ENCODE peak calls at places on chromosomes 3 and 15, in seven cellular contexts. I is stimulated activated CD8-positive, alpha-beta memory T cell treated with anti-CD3 and anti-CD28 coated beads, Interleukin-15, amount 100 ng/mL, for 48 hours; X is NCI-H774; J is iris pigment epithelial cell; R is cardiac fibroblast; N is activated CD4-positive, alpha-beta T cell treated with anti-CD3 and anti-CD28 coated beads, Interleukin-2, amount 50 U/mL, for 1 hour; P is lower lobe of right lung. A is an unnamed sample.

GRCh38 chr3:194276768-194277546 is 74.2 kb downstream of the CPN2 start:
- DNase-seq in N (no peak), I (no peak), X (no peak), P (peak), J (no peak), R (peak), A (no peak)

GRCh38 chr3:189841474-189842205 is 210.5 kb downstream of the TP63 start:
- DNase-seq in R (no peak), I (no peak), X (no peak), P (no peak), N (no peak), J (peak), A (no peak)

GRCh38 chr3:159253860-159254259 is 452.0 kb downstream of the MFSD1 start:
- DNase-seq in X (no peak), J (no peak), P (no peak), I (no peak), R (no peak), N (no peak), A (no peak)

GRCh38 chr3:130897316-130897715 is 3.4 kb downstream of the ATP2C1 start:
- DNase-seq in X (no peak), R (no peak), J (no peak), N (no peak), P (no peak), I (no peak), A (no peak)

GRCh38 chr3:144028798-144029411 is 57.3 kb downstream of the DIPK2A start:
- DNase-seq in P (no peak), N (no peak), R (no peak), X (no peak), J (no peak), I (no peak), A (no peak)

GRCh38 chr15:31435891-31436628 is 109.4 kb downstream of the KLF13 start:
- DNase-seq in P (no peak), I (peak), N (no peak), J (no peak), R (no peak), X (no peak), A (peak)

GRCh38 chr15:98484914-98485313 is 163.4 kb upstream of the IGF1R start:
- DNase-seq in R (no peak), J (no peak), P (no peak), X (no peak), N (no peak), I (no peak), A (no peak)

GRCh38 chr3:63611382-63611781 is 41.1 kb upstream of the SNTN start:
- DNase-seq in N (no peak), P (no peak), J (no peak), X (no peak), I (no peak), R (no peak), A (no peak)

GRCh38 chr15:59993950-59994401 is 10.1 kb upstream of the FOXB1 start:
- DNase-seq in X (no peak), J (no peak), N (no peak), R (no peak), I (no peak), P (no peak), A (no peak)

GRCh38 chr3:129126726-129127280 is 5.2 kb upstream of the RAB43 start:
- DNase-seq in I (no peak), R (no peak), J (no peak), P (no peak), X (no peak), N (no peak), A (no peak)

GRCh38 chr15:62935300-62936081 is 107.1 kb upstream of the TPM1 start:
- DNase-seq in P (no peak), J (no peak), R (no peak), I (no peak), N (no peak), X (no peak), A (no peak)

GRCh38 chr15:92809880-92810361 is 90.2 kb upstream of the CHD2 start:
- DNase-seq in I (peak), R (peak), X (peak), N (peak), J (peak), P (no peak), A (no peak)

GRCh38 chr3:177439729-177440269 is 242.5 kb upstream of the TBL1XR1 start:
- DNase-seq in R (peak), P (no peak), X (no peak), N (no peak), I (no peak), J (peak), A (no peak)

GRCh38 chr15:80915462-80915861 is 74.2 kb downstream of the MESD start:
- DNase-seq in N (no peak), R (no peak), I (no peak), P (no peak), X (no peak), J (no peak), A (no peak)

GRCh38 chr15:45386420-45386819 is 8.1 kb upstream of the GATM start:
- DNase-seq in I (no peak), R (no peak), P (no peak), N (no peak), J (no peak), X (no peak), A (no peak)

GRCh38 chr3:46202476-46202875 is 5.6 kb downstream of the CCR1 start:
- DNase-seq in I (no peak), X (no peak), J (no peak), P (no peak), R (no peak), N (no peak), A (no peak)

GRCh38 chr3:72284485-72284884 is 499.5 kb upstream of the PROK2 start:
- DNase-seq in X (no peak), N (no peak), I (no peak), P (no peak), R (no peak), J (no peak), A (no peak)

GRCh38 chr3:189276481-189277190 is 104.9 kb downstream of the TPRG1 start:
- DNase-seq in R (peak), J (peak), I (no peak), P (no peak), X (no peak), N (no peak), A (no peak)

A was measured in stimulated activated CD4-positive, alpha-beta T cell treated with anti-CD3 and anti-CD28 coated beads, Interleukin-4, amount 100 ng/mL, for 48 hours.